ENCODE peak calls at places on chromosomes 3 and 15, in five cellular contexts. K is IMR-90, F is A549, L is H1, Q is HepG2. B is an unnamed sample.

GRCh38 chr3:149806171-149806778 is 6.7 kb upstream of the RNF13 start:
- DNase-seq in Q (no peak), F (no peak), K (no peak), L (no peak), B (no peak)

GRCh38 chr15:96347181-96348111 is 16.9 kb downstream of the NR2F2 start:
- DNase-seq in L (peak), Q (no peak), K (no peak), F (no peak), B (no peak)

GRCh38 chr15:78873796-78874761 is 1.4 kb downstream of the MORF4L1 start:
- DNase-seq in L (no peak), K (peak), F (no peak), Q (no peak), B (no peak)

GRCh38 chr15:71044006-71044405 is 71.3 kb upstream of the THSD4 start:
- DNase-seq in K (peak), Q (no peak), F (no peak), L (no peak), B (no peak)

GRCh38 chr15:78850926-78851600 is 21.6 kb upstream of the MORF4L1 start:
- DNase-seq in F (no peak), K (no peak), Q (peak), L (no peak), B (no peak)

GRCh38 chr15:72534522-72534921 is 60.4 kb downstream of the ARIH1 start:
- DNase-seq in L (no peak), Q (no peak), K (no peak), F (no peak), B (no peak)

GRCh38 chr15:91521996-91522395 is 331.5 kb upstream of the SLCO3A1 start:
- DNase-seq in F (no peak), L (no peak), Q (no peak), K (peak), B (no peak)

GRCh38 chr15:69734699-69735098 is 282.1 kb downstream of the RPLP1 start:
- DNase-seq in K (no peak), F (no peak), L (no peak), Q (no peak), B (no peak)

GRCh38 chr3:67292356-67293225 is 294.5 kb downstream of the KBTBD8 start:
- DNase-seq in L (no peak), F (no peak), Q (peak), K (no peak), B (no peak)

GRCh38 chr15:74626752-74627692 is 11.4 kb downstream of the CLK3 start:
- DNase-seq in L (no peak), K (no peak), F (no peak), Q (no peak), B (no peak)
- TF ChIP-seq MAFK in L (no peak), K (no peak), F (no peak), Q (no peak), B (no peak)

DNA sequence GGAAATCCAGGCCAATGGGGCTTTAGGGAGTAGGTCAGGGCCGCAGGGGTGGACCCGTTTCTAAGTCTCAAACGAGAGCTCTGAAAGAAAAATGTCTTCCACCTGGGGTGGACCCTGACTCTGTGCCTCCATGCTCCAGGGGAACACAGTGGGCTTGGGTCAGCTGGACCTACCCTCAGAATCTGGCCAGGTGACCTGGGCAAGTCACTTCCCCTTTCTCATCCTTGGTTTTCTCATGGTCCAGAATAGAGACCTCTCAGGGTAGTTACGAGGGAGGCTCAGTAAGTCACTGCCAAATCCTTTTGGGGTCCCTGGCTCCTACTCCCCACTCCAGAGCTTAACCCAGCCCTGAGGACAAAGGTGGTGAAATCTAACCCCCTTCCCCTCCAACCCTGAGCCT is 25.8 kb downstream of the EFCAB12 start:
- DNase-seq in L (no peak), F (no peak), Q (no peak), K (no peak), B (no peak)
- TF ChIP-seq MAFK in L (no peak), F (no peak), Q (no peak), K (no peak), B (no peak)

GRCh38 chr15:30925686-30926085 is 22.0 kb downstream of the FAN1 start:
- DNase-seq in L (no peak), K (no peak), Q (no peak), F (no peak), B (no peak)
- TF ChIP-seq MAFK in L (no peak), K (no peak), Q (no peak), F (no peak), B (no peak)

GRCh38 chr3:122562923-122563716 is 980 bp downstream of the PARP9 start:
- DNase-seq in F (no peak), K (no peak), L (no peak), Q (no peak), B (peak)

GRCh38 chr3:122559906-122560305 is 4.2 kb downstream of the PARP9 start:
- DNase-seq in L (no peak), K (no peak), F (no peak), Q (no peak), B (no peak)

GRCh38 chr3:122563717-122564025 is 429 bp downstream of the PARP9 start:
- DNase-seq in F (no peak), L (no peak), Q (no peak), K (no peak), B (no peak)

GRCh38 chr3:122558605-122559004 is 5.5 kb downstream of the PARP9 start:
- DNase-seq in K (no peak), Q (peak), L (no peak), F (no peak), B (no peak)

DNA sequence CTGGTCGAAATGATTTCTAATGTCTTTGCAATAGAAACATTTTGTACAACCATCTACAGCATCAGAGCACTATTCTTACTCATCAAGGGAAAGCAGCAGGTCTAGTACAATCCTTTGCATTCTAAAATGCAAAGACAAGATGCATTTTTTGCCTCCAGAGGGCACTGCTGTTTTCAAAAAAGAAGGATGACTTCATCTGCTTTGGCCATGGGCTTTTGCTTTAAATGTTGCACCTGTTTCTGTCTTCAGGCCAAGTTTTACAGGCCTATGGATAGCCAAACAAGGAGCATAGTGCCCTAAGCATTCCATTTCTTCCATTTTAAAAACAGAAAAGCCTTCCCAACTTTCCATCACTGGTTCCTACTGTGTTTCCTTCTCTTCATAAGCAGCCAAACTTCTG is 3.4 kb downstream of the PARP9 start:
- DNase-seq in K (peak), L (no peak), F (peak), Q (peak), B (peak)
- TF ChIP-seq MAFK in K (no peak), L (no peak), F (no peak), Q (no peak), B (no peak)

GRCh38 chr3:126994661-126995161 is 11.8 kb downstream of the PLXNA1 start:
- DNase-seq in L (no peak), K (no peak), F (no peak), Q (no peak), B (no peak)
- TF ChIP-seq MAFK in L (no peak), K (no peak), F (no peak), Q (no peak), B (no peak)

B was measured in K562.